ENCODE peak calls at places on chromosomes 16 and 17, in eight cellular contexts. One of them, this sample, is unnamed.

GRCh38 chr17:78723001-78723796 is 58.9 kb downstream of the CYTH1 start:
- DNase-seq in colonic mucosa: no peak
- DNase-seq in fibroblast of mammary gland: no peak
- DNase-seq in breast epithelium: no peak
- DNase-seq in heart right ventricle: peak; percentile 74
- DNase-seq in adipocyte: no peak
- DNase-seq in CD8-positive, alpha-beta T cell: no peak
- DNase-seq in CD4-positive, CD25-positive, alpha-beta regulatory T cell: no peak
- DNase-seq in this sample: no peak

GRCh38 chr17:27861979-27862378 is 31.2 kb downstream of the LYRM9 start:
- DNase-seq in colonic mucosa: peak; percentile 67
- DNase-seq in fibroblast of mammary gland: peak; percentile 12
- DNase-seq in breast epithelium: no peak
- DNase-seq in heart right ventricle: no peak
- DNase-seq in adipocyte: no peak
- DNase-seq in CD8-positive, alpha-beta T cell: no peak
- DNase-seq in CD4-positive, CD25-positive, alpha-beta regulatory T cell: no peak
- DNase-seq in this sample: no peak

GRCh38 chr17:51672058-51672457 is 411.7 kb downstream of the UTP18 start:
- DNase-seq in colonic mucosa: no peak
- DNase-seq in fibroblast of mammary gland: no peak
- DNase-seq in breast epithelium: no peak
- DNase-seq in heart right ventricle: no peak
- DNase-seq in adipocyte: no peak
- DNase-seq in CD8-positive, alpha-beta T cell: no peak
- DNase-seq in CD4-positive, CD25-positive, alpha-beta regulatory T cell: no peak
- DNase-seq in this sample: no peak

GRCh38 chr16:1433756-1434155 is 2.9 kb downstream of the PERCC1 start:
- DNase-seq in colonic mucosa: no peak
- DNase-seq in fibroblast of mammary gland: no peak
- DNase-seq in breast epithelium: no peak
- DNase-seq in heart right ventricle: no peak
- DNase-seq in adipocyte: no peak
- DNase-seq in CD8-positive, alpha-beta T cell: no peak
- DNase-seq in CD4-positive, CD25-positive, alpha-beta regulatory T cell: no peak
- DNase-seq in this sample: no peak

GRCh38 chr17:34826332-34826731 is 134.9 kb downstream of the CCT6B start:
- DNase-seq in colonic mucosa: no peak
- DNase-seq in fibroblast of mammary gland: peak; percentile 9
- DNase-seq in breast epithelium: no peak
- DNase-seq in heart right ventricle: no peak
- DNase-seq in adipocyte: no peak
- DNase-seq in CD8-positive, alpha-beta T cell: no peak
- DNase-seq in CD4-positive, CD25-positive, alpha-beta regulatory T cell: no peak
- DNase-seq in this sample: no peak

GRCh38 chr17:31678431-31678830 is 180.6 kb downstream of the COPRS start:
- DNase-seq in colonic mucosa: no peak
- DNase-seq in fibroblast of mammary gland: peak; percentile 36
- DNase-seq in breast epithelium: no peak
- DNase-seq in heart right ventricle: no peak
- DNase-seq in adipocyte: peak; percentile 55
- DNase-seq in CD8-positive, alpha-beta T cell: no peak
- DNase-seq in CD4-positive, CD25-positive, alpha-beta regulatory T cell: no peak
- DNase-seq in this sample: no peak

GRCh38 chr17:64706224-64707076 is 44.3 kb upstream of the SMURF2 start:
- DNase-seq in colonic mucosa: peak; percentile 44
- DNase-seq in fibroblast of mammary gland: no peak
- DNase-seq in breast epithelium: no peak
- DNase-seq in heart right ventricle: no peak
- DNase-seq in adipocyte: no peak
- DNase-seq in CD8-positive, alpha-beta T cell: no peak
- DNase-seq in CD4-positive, CD25-positive, alpha-beta regulatory T cell: no peak
- DNase-seq in this sample: no peak

GRCh38 chr16:75420987-75421819 is 12.1 kb downstream of the CFDP1 start:
- DNase-seq in colonic mucosa: peak; percentile 83
- DNase-seq in fibroblast of mammary gland: peak; percentile 80
- DNase-seq in breast epithelium: no peak
- DNase-seq in heart right ventricle: peak; percentile 85
- DNase-seq in adipocyte: peak; percentile 53
- DNase-seq in CD8-positive, alpha-beta T cell: no peak
- DNase-seq in CD4-positive, CD25-positive, alpha-beta regulatory T cell: no peak
- DNase-seq in this sample: no peak

GRCh38 chr16:31382485-31383161 is 10.5 kb upstream of the ITGAD start:
- DNase-seq in colonic mucosa: peak; percentile 59
- DNase-seq in fibroblast of mammary gland: peak; percentile 45
- DNase-seq in breast epithelium: peak; percentile 67
- DNase-seq in heart right ventricle: peak; percentile 62
- DNase-seq in adipocyte: peak; percentile 65
- DNase-seq in CD8-positive, alpha-beta T cell: peak; percentile 64
- DNase-seq in CD4-positive, CD25-positive, alpha-beta regulatory T cell: peak; percentile 22
- DNase-seq in this sample: no peak

GRCh38 chr16:3546990-3547682 is 30.1 kb downstream of the NLRC3 start:
- DNase-seq in colonic mucosa: no peak
- DNase-seq in fibroblast of mammary gland: no peak
- DNase-seq in breast epithelium: no peak
- DNase-seq in heart right ventricle: no peak
- DNase-seq in adipocyte: no peak
- DNase-seq in CD8-positive, alpha-beta T cell: no peak
- DNase-seq in CD4-positive, CD25-positive, alpha-beta regulatory T cell: no peak
- DNase-seq in this sample: no peak

GRCh38 chr17:73430165-73430680 is 118.4 kb upstream of the CDC42EP4 start:
- DNase-seq in colonic mucosa: no peak
- DNase-seq in fibroblast of mammary gland: no peak
- DNase-seq in breast epithelium: no peak
- DNase-seq in heart right ventricle: no peak
- DNase-seq in adipocyte: no peak
- DNase-seq in CD8-positive, alpha-beta T cell: no peak
- DNase-seq in CD4-positive, CD25-positive, alpha-beta regulatory T cell: no peak
- DNase-seq in this sample: no peak

GRCh38 chr16:3487521-3488410 is 7.5 kb downstream of the C16orf90 start:
- DNase-seq in colonic mucosa: no peak
- DNase-seq in fibroblast of mammary gland: no peak
- DNase-seq in breast epithelium: no peak
- DNase-seq in heart right ventricle: no peak
- DNase-seq in adipocyte: no peak
- DNase-seq in CD8-positive, alpha-beta T cell: no peak
- DNase-seq in CD4-positive, CD25-positive, alpha-beta regulatory T cell: no peak
- DNase-seq in this sample: no peak

GRCh38 chr17:8785547-8786412 is 13.4 kb downstream of the MFSD6L start:
- DNase-seq in colonic mucosa: peak; percentile 84
- DNase-seq in fibroblast of mammary gland: peak; percentile 67
- DNase-seq in breast epithelium: peak; percentile 76
- DNase-seq in heart right ventricle: peak; percentile 80
- DNase-seq in adipocyte: peak; percentile 87
- DNase-seq in CD8-positive, alpha-beta T cell: peak; percentile 42
- DNase-seq in CD4-positive, CD25-positive, alpha-beta regulatory T cell: peak; percentile 39
- DNase-seq in this sample: no peak

GRCh38 chr17:9971991-9972390 is 66.9 kb upstream of the RCVRN start:
- DNase-seq in colonic mucosa: peak; percentile 66
- DNase-seq in fibroblast of mammary gland: peak; percentile 33
- DNase-seq in breast epithelium: peak; percentile 51
- DNase-seq in heart right ventricle: peak; percentile 77
- DNase-seq in adipocyte: peak; percentile 90
- DNase-seq in CD8-positive, alpha-beta T cell: no peak
- DNase-seq in CD4-positive, CD25-positive, alpha-beta regulatory T cell: no peak
- DNase-seq in this sample: no peak

GRCh38 chr17:62856594-62856993 is 48.5 kb upstream of the MARCHF10 start:
- DNase-seq in colonic mucosa: no peak
- DNase-seq in fibroblast of mammary gland: no peak
- DNase-seq in breast epithelium: no peak
- DNase-seq in heart right ventricle: no peak
- DNase-seq in adipocyte: no peak
- DNase-seq in CD8-positive, alpha-beta T cell: no peak
- DNase-seq in CD4-positive, CD25-positive, alpha-beta regulatory T cell: no peak
- DNase-seq in this sample: no peak

GRCh38 chr17:83103200-83103937 is 24.0 kb downstream of the METRNL start:
- DNase-seq in colonic mucosa: peak; percentile 77
- DNase-seq in fibroblast of mammary gland: peak; percentile 39
- DNase-seq in breast epithelium: peak; percentile 83
- DNase-seq in heart right ventricle: peak; percentile 70
- DNase-seq in adipocyte: peak; percentile 76
- DNase-seq in CD8-positive, alpha-beta T cell: no peak
- DNase-seq in CD4-positive, CD25-positive, alpha-beta regulatory T cell: no peak
- DNase-seq in this sample: no peak

GRCh38 chr17:16915752-16916556 is 56.0 kb downstream of the TNFRSF13B start:
- DNase-seq in colonic mucosa: peak; percentile 68
- DNase-seq in fibroblast of mammary gland: peak; percentile 44
- DNase-seq in breast epithelium: peak; percentile 52
- DNase-seq in heart right ventricle: no peak
- DNase-seq in adipocyte: peak; percentile 14
- DNase-seq in CD8-positive, alpha-beta T cell: no peak
- DNase-seq in CD4-positive, CD25-positive, alpha-beta regulatory T cell: no peak
- DNase-seq in this sample: no peak

GRCh38 chr16:24116371-24116770 is 139.8 kb upstream of the CACNG3 start:
- DNase-seq in colonic mucosa: no peak
- DNase-seq in fibroblast of mammary gland: no peak
- DNase-seq in breast epithelium: no peak
- DNase-seq in heart right ventricle: peak; percentile 13
- DNase-seq in adipocyte: no peak
- DNase-seq in CD8-positive, alpha-beta T cell: no peak
- DNase-seq in CD4-positive, CD25-positive, alpha-beta regulatory T cell: no peak
- DNase-seq in this sample: no peak

GRCh38 chr16:24119807-24120206 is 136.3 kb upstream of the CACNG3 start:
- DNase-seq in colonic mucosa: no peak
- DNase-seq in fibroblast of mammary gland: no peak
- DNase-seq in breast epithelium: no peak
- DNase-seq in heart right ventricle: no peak
- DNase-seq in adipocyte: no peak
- DNase-seq in CD8-positive, alpha-beta T cell: no peak
- DNase-seq in CD4-positive, CD25-positive, alpha-beta regulatory T cell: no peak
- DNase-seq in this sample: no peak

GRCh38 chr16:24117680-24118079 is 138.5 kb upstream of the CACNG3 start:
- DNase-seq in colonic mucosa: no peak
- DNase-seq in fibroblast of mammary gland: no peak
- DNase-seq in breast epithelium: no peak
- DNase-seq in heart right ventricle: no peak
- DNase-seq in adipocyte: no peak
- DNase-seq in CD8-positive, alpha-beta T cell: no peak
- DNase-seq in CD4-positive, CD25-positive, alpha-beta regulatory T cell: no peak
- DNase-seq in this sample: no peak

GRCh38 chr16:24116989-24117388 is 139.1 kb upstream of the CACNG3 start:
- DNase-seq in colonic mucosa: no peak
- DNase-seq in fibroblast of mammary gland: no peak
- DNase-seq in breast epithelium: no peak
- DNase-seq in heart right ventricle: no peak
- DNase-seq in adipocyte: no peak
- DNase-seq in CD8-positive, alpha-beta T cell: no peak
- DNase-seq in CD4-positive, CD25-positive, alpha-beta regulatory T cell: no peak
- DNase-seq in this sample: no peak

GRCh38 chr16:24118126-24118821 is 137.9 kb upstream of the CACNG3 start:
- DNase-seq in colonic mucosa: no peak
- DNase-seq in fibroblast of mammary gland: no peak
- DNase-seq in breast epithelium: no peak
- DNase-seq in heart right ventricle: peak; percentile 16
- DNase-seq in adipocyte: no peak
- DNase-seq in CD8-positive, alpha-beta T cell: no peak
- DNase-seq in CD4-positive, CD25-positive, alpha-beta regulatory T cell: no peak
- DNase-seq in this sample: no peak
- H3K4me3 ChIP-seq in colonic mucosa: no peak overlapping the region
- H3K4me3 ChIP-seq in fibroblast of mammary gland: no peak overlapping the region
- H3K4me3 ChIP-seq in breast epithelium: no peak overlapping the region
- H3K4me3 ChIP-seq in heart right ventricle: no peak overlapping the region
- H3K4me3 ChIP-seq in adipocyte: no peak overlapping the region
- H3K4me3 ChIP-seq in CD8-positive, alpha-beta T cell: no peak overlapping the region
- H3K4me3 ChIP-seq in CD4-positive, CD25-positive, alpha-beta regulatory T cell: no peak overlapping the region
- H3K4me3 ChIP-seq in this sample: no peak overlapping the region

GRCh38 chr16:20875358-20875656 is 24.9 kb downstream of the DCUN1D3 start:
- DNase-seq in colonic mucosa: no peak
- DNase-seq in fibroblast of mammary gland: no peak
- DNase-seq in breast epithelium: no peak
- DNase-seq in heart right ventricle: no peak
- DNase-seq in adipocyte: no peak
- DNase-seq in CD8-positive, alpha-beta T cell: no peak
- DNase-seq in CD4-positive, CD25-positive, alpha-beta regulatory T cell: no peak
- DNase-seq in this sample: no peak
- H3K4me3 ChIP-seq in colonic mucosa: no peak overlapping the region
- H3K4me3 ChIP-seq in fibroblast of mammary gland: no peak overlapping the region
- H3K4me3 ChIP-seq in breast epithelium: no peak overlapping the region
- H3K4me3 ChIP-seq in heart right ventricle: no peak overlapping the region
- H3K4me3 ChIP-seq in adipocyte: no peak overlapping the region
- H3K4me3 ChIP-seq in CD8-positive, alpha-beta T cell: no peak overlapping the region
- H3K4me3 ChIP-seq in CD4-positive, CD25-positive, alpha-beta regulatory T cell: peak overlapping the region; percentile 83
- H3K4me3 ChIP-seq in this sample: no peak overlapping the region

GRCh38 chr17:1200440-1200839 is 20.7 kb upstream of the ABR start:
- DNase-seq in colonic mucosa: no peak
- DNase-seq in fibroblast of mammary gland: no peak
- DNase-seq in breast epithelium: no peak
- DNase-seq in heart right ventricle: no peak
- DNase-seq in adipocyte: no peak
- DNase-seq in CD8-positive, alpha-beta T cell: no peak
- DNase-seq in CD4-positive, CD25-positive, alpha-beta regulatory T cell: no peak
- DNase-seq in this sample: no peak

GRCh38 chr17:1197379-1197778 is 17.6 kb upstream of the ABR start:
- DNase-seq in colonic mucosa: peak; percentile 50
- DNase-seq in fibroblast of mammary gland: peak; percentile 59
- DNase-seq in breast epithelium: no peak
- DNase-seq in heart right ventricle: no peak
- DNase-seq in adipocyte: peak; percentile 89
- DNase-seq in CD8-positive, alpha-beta T cell: no peak
- DNase-seq in CD4-positive, CD25-positive, alpha-beta regulatory T cell: no peak
- DNase-seq in this sample: no peak

GRCh38 chr17:1197781-1198490 is 18.2 kb upstream of the ABR start:
- DNase-seq in colonic mucosa: peak; percentile 71
- DNase-seq in fibroblast of mammary gland: no peak
- DNase-seq in breast epithelium: no peak
- DNase-seq in heart right ventricle: peak; percentile 81
- DNase-seq in adipocyte: peak; percentile 31
- DNase-seq in CD8-positive, alpha-beta T cell: peak; percentile 77
- DNase-seq in CD4-positive, CD25-positive, alpha-beta regulatory T cell: no peak
- DNase-seq in this sample: peak; percentile 61

GRCh38 chr17:1193300-1193699 is 13.5 kb upstream of the ABR start:
- DNase-seq in colonic mucosa: no peak
- DNase-seq in fibroblast of mammary gland: no peak
- DNase-seq in breast epithelium: no peak
- DNase-seq in heart right ventricle: no peak
- DNase-seq in adipocyte: no peak
- DNase-seq in CD8-positive, alpha-beta T cell: no peak
- DNase-seq in CD4-positive, CD25-positive, alpha-beta regulatory T cell: no peak
- DNase-seq in this sample: no peak

GRCh38 chr17:1196946-1197345 is 17.2 kb upstream of the ABR start:
- DNase-seq in colonic mucosa: no peak
- DNase-seq in fibroblast of mammary gland: no peak
- DNase-seq in breast epithelium: no peak
- DNase-seq in heart right ventricle: no peak
- DNase-seq in adipocyte: no peak
- DNase-seq in CD8-positive, alpha-beta T cell: no peak
- DNase-seq in CD4-positive, CD25-positive, alpha-beta regulatory T cell: no peak
- DNase-seq in this sample: no peak
- H3K4me3 ChIP-seq in colonic mucosa: no peak overlapping the region
- H3K4me3 ChIP-seq in fibroblast of mammary gland: no peak overlapping the region
- H3K4me3 ChIP-seq in breast epithelium: no peak overlapping the region
- H3K4me3 ChIP-seq in heart right ventricle: no peak overlapping the region
- H3K4me3 ChIP-seq in adipocyte: no peak overlapping the region
- H3K4me3 ChIP-seq in CD8-positive, alpha-beta T cell: no peak overlapping the region
- H3K4me3 ChIP-seq in CD4-positive, CD25-positive, alpha-beta regulatory T cell: no peak overlapping the region
- H3K4me3 ChIP-seq in this sample: no peak overlapping the region

DNA sequence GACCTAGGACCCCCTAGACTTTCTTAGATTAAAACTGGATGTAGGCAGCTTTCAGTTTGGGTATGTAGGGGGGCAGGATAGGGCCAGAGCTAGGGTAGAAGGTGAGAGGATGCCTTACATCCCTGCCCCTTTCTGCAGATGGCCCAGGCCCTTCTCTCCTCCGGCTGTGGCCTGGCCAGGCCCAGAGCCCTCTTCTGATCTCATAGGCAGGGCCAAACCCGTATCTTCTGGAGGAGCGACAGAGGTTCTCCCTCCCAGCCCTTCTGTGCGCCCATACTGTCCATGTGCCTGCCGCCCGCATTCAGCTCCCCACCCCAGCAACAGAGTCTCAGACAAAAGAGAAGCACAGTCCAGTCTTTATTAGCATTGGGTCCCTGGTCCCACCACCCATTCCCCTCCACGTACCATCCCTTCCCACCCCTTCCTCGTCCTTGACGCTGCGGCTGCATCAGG is 2.0 kb upstream of the TSPOAP1 start:
- DNase-seq in colonic mucosa: no peak
- DNase-seq in fibroblast of mammary gland: no peak
- DNase-seq in breast epithelium: no peak
- DNase-seq in heart right ventricle: no peak
- DNase-seq in adipocyte: no peak
- DNase-seq in CD8-positive, alpha-beta T cell: no peak
- DNase-seq in CD4-positive, CD25-positive, alpha-beta regulatory T cell: no peak
- DNase-seq in this sample: no peak
- H3K4me3 ChIP-seq in colonic mucosa: peak overlapping the region; percentile 48
- H3K4me3 ChIP-seq in fibroblast of mammary gland: no peak overlapping the region
- H3K4me3 ChIP-seq in breast epithelium: peak overlapping the region; percentile 49
- H3K4me3 ChIP-seq in heart right ventricle: no peak overlapping the region
- H3K4me3 ChIP-seq in adipocyte: no peak overlapping the region
- H3K4me3 ChIP-seq in CD8-positive, alpha-beta T cell: peak overlapping the region; percentile 90
- H3K4me3 ChIP-seq in CD4-positive, CD25-positive, alpha-beta regulatory T cell: peak overlapping the region; percentile 99
- H3K4me3 ChIP-seq in this sample: peak overlapping the region; percentile 44